ENCODE peak calls at places on chromosomes 2 and 18, in eight cellular contexts. Y, D, B, L, S, H, M and I are unnamed samples.

GRCh38 chr2:107772380-107772779 is 54.3 kb upstream of the RGPD4 start:
- DNase-seq in B (no peak), M (no peak), H (no peak), L (no peak), Y (no peak), S (no peak), D (no peak), I (no peak)

GRCh38 chr18:30132959-30133358 is 909.6 kb downstream of the DSC3 start:
- DNase-seq in H (no peak), L (no peak), Y (no peak), M (no peak), S (no peak), D (no peak), B (no peak), I (no peak)

GRCh38 chr2:131724019-131724418 is 196.3 kb downstream of the CCDC74A start:
- DNase-seq in L (peak), Y (no peak), M (no peak), S (no peak), B (no peak), D (no peak), H (peak), I (peak)

GRCh38 chr18:47247036-47247832 is 4.2 kb downstream of the SKOR2 start:
- DNase-seq in Y (no peak), H (peak), S (no peak), L (no peak), M (no peak), D (no peak), B (peak), I (no peak)

GRCh38 chr2:84919885-84920580 is 14.6 kb downstream of the TMSB10 start:
- DNase-seq in H (no peak), M (peak), Y (peak), L (peak), B (peak), S (peak), D (peak), I (peak)

GRCh38 chr18:6956999-6957398 is 160.6 kb downstream of the LAMA1 start:
- DNase-seq in H (no peak), Y (no peak), B (no peak), D (no peak), L (no peak), S (no peak), M (no peak), I (no peak)

GRCh38 chr2:212414699-212415309 is 123.8 kb downstream of the ERBB4 start:
- DNase-seq in L (peak), M (no peak), S (peak), B (peak), H (no peak), Y (no peak), D (no peak), I (no peak)

GRCh38 chr18:28723506-28723905 is 546.6 kb upstream of the CDH2 start:
- DNase-seq in M (no peak), S (no peak), D (no peak), B (no peak), Y (no peak), H (no peak), L (no peak), I (no peak)

GRCh38 chr18:26457611-26458350 is 90.6 kb downstream of the KCTD1 start:
- DNase-seq in B (no peak), H (peak), L (no peak), S (no peak), D (no peak), Y (no peak), M (no peak), I (no peak)

GRCh38 chr2:46058140-46058539 is 239.1 kb upstream of the EPAS1 start:
- DNase-seq in M (no peak), D (no peak), B (no peak), L (no peak), S (no peak), H (no peak), Y (peak), I (no peak)

GRCh38 chr2:43387092-43388062 is 161.0 kb upstream of the ZFP36L2 start:
- DNase-seq in L (peak), B (no peak), H (no peak), D (peak), S (peak), M (no peak), Y (peak), I (peak)

GRCh38 chr18:51278045-51278649 is 80.7 kb upstream of the MEX3C start:
- DNase-seq in H (peak), L (peak), S (peak), B (peak), Y (no peak), M (peak), D (no peak), I (peak)

GRCh38 chr2:11975373-11975772 is 228.9 kb downstream of the LPIN1 start:
- DNase-seq in M (no peak), Y (no peak), B (no peak), H (no peak), L (no peak), D (no peak), S (no peak), I (no peak)

GRCh38 chr2:61910603-61911002 is 5.1 kb downstream of the COMMD1 start:
- DNase-seq in S (peak), M (no peak), B (no peak), L (no peak), Y (no peak), D (peak), H (peak), I (peak)

GRCh38 chr2:113977660-113978523 is 88.0 kb downstream of the ACTR3 start:
- DNase-seq in H (peak), S (peak), B (peak), M (peak), L (peak), D (peak), Y (peak), I (peak)

GRCh38 chr2:68253211-68254068 is 1.1 kb upstream of the PPP3R1 start:
- DNase-seq in D (peak), B (peak), S (peak), L (peak), M (no peak), H (no peak), Y (peak), I (no peak)

GRCh38 chr2:237201461-237202287 is 116.0 kb downstream of the COPS8 start:
- DNase-seq in H (no peak), M (peak), L (peak), Y (no peak), S (peak), D (peak), B (peak), I (peak)

GRCh38 chr2:46179037-46179621 is 118.1 kb upstream of the EPAS1 start:
- DNase-seq in B (peak), S (peak), H (no peak), Y (peak), L (peak), M (peak), D (peak), I (peak)

GRCh38 chr2:187435078-187435477 is 13.0 kb downstream of the CALCRL start:
- DNase-seq in B (no peak), H (no peak), L (no peak), M (no peak), S (no peak), D (no peak), Y (peak), I (no peak)

GRCh38 chr2:229342376-229342775 is 71.3 kb upstream of the PID1 start:
- DNase-seq in B (peak), S (peak), M (peak), Y (no peak), L (peak), H (peak), D (peak), I (peak)

GRCh38 chr18:13269599-13270011 is 51.0 kb downstream of the LDLRAD4 start:
- DNase-seq in M (peak), L (no peak), S (no peak), Y (no peak), B (peak), D (no peak), H (no peak), I (no peak)

GRCh38 chr2:43049836-43050796 is 176.3 kb downstream of the ZFP36L2 start:
- DNase-seq in L (no peak), H (no peak), D (no peak), Y (no peak), B (no peak), M (no peak), S (no peak), I (no peak)

GRCh38 chr2:120476141-120476540 is 130.2 kb downstream of the INHBB start:
- DNase-seq in M (peak), B (no peak), Y (no peak), S (peak), H (no peak), L (peak), D (no peak), I (no peak)

GRCh38 chr2:35989040-35989439 is 366.5 kb upstream of the CRIM1 start:
- DNase-seq in H (no peak), Y (no peak), D (no peak), S (no peak), M (no peak), B (no peak), L (no peak), I (no peak)

GRCh38 chr2:168798888-168799410 is 3.5 kb upstream of the NOSTRIN start:
- DNase-seq in L (no peak), M (no peak), B (peak), D (no peak), Y (peak), S (no peak), H (peak), I (no peak)

GRCh38 chr2:58992062-58992736 is 751.1 kb upstream of the FANCL start:
- DNase-seq in H (no peak), S (peak), D (peak), M (no peak), B (no peak), L (no peak), Y (no peak), I (peak)

GRCh38 chr2:48508461-48509124 is 21.4 kb upstream of the STON1 start:
- DNase-seq in D (peak), Y (peak), H (peak), B (peak), M (peak), S (peak), L (peak), I (peak)

GRCh38 chr18:12032786-12033642 is 51.7 kb downstream of the IMPA2 start:
- DNase-seq in B (no peak), S (peak), Y (no peak), L (peak), M (no peak), H (no peak), D (peak), I (peak)

GRCh38 chr2:240454031-240454901 is 18.8 kb downstream of the GPC1 start:
- DNase-seq in B (no peak), S (no peak), M (no peak), D (no peak), Y (no peak), H (no peak), L (no peak), I (no peak)

GRCh38 chr2:200943527-200944120 is 19.8 kb downstream of the ORC2 start:
- DNase-seq in B (no peak), Y (no peak), H (no peak), S (no peak), M (no peak), D (no peak), L (no peak), I (no peak)

GRCh38 chr2:76711490-76711889 is 810.7 kb downstream of the LRRTM4 start:
- DNase-seq in M (no peak), Y (no peak), L (no peak), B (no peak), H (peak), S (no peak), D (no peak), I (no peak)

GRCh38 chr2:33457588-33458247 is 18.7 kb upstream of the RASGRP3 start:
- DNase-seq in L (peak), D (no peak), H (no peak), Y (no peak), B (peak), M (no peak), S (no peak), I (peak)

DNA sequence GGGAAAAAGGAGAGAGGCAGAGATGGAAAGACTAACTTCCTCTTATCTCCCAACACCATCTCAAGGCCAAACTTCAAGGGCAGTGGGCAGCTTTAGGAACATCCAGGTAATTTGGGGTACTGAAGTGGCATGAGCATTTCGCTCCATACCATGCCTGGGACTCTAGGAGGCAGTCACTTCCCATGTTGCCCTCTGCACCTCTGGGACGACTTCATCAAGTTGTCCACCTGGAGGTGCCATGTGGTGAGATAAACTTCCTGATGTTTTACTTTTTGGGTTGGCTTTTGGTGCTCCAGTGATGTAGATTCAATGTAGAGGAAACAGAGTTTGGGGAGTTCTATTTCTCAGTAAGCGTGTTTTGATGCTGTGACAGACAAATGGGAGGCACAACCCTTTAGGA is 56.3 kb upstream of the UPP2 start:
- DNase-seq in B (peak), Y (no peak), M (no peak), H (peak), D (no peak), L (no peak), S (no peak), I (no peak)
- TF ChIP-seq CTCF in B (peak), Y (no peak), M (no peak), H (peak), D (no peak), L (no peak), S (no peak), I (no peak)

DNA sequence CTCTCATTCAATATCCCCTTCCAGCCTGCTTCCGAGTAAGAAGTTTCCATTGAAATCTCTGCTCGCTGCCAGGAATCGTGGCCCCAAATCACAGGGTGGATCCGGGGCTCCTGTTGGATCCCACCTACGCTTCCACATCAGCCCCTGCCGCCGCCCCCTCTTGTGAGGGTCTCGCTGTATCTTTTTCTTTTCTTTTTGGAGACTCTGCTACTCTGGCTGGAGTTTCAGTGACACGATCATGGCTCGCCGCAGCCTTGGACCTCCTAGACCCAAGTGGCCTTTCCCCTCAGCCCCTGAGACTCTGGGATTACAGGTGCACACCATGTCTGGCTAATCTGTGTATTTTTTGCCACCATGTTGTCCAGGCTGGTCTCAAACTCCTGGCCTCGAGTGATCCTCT is 246.8 kb upstream of the PXDN start:
- DNase-seq in B (no peak), D (no peak), L (no peak), S (no peak), Y (no peak), H (no peak), M (no peak), I (no peak)
- H3K4me3 ChIP-seq in B (no peak), D (no peak), L (no peak), S (no peak), Y (no peak), H (no peak), M (no peak), I (no peak)

GRCh38 chr18:80124131-80124530 is 15.1 kb downstream of the ADNP2 start:
- DNase-seq in L (no peak), D (no peak), S (no peak), M (no peak), H (no peak), B (no peak), Y (no peak), I (no peak)

GRCh38 chr18:80127635-80128034 is 18.6 kb downstream of the ADNP2 start:
- DNase-seq in Y (no peak), D (no peak), H (no peak), L (no peak), B (no peak), M (no peak), S (no peak), I (no peak)

GRCh38 chr18:80129672-80130367 is 20.8 kb downstream of the ADNP2 start:
- DNase-seq in Y (no peak), L (no peak), D (no peak), B (no peak), M (no peak), S (no peak), H (no peak), I (no peak)

GRCh38 chr18:80130555-80130954 is 21.5 kb downstream of the ADNP2 start:
- DNase-seq in D (no peak), B (no peak), L (no peak), M (no peak), Y (no peak), S (no peak), H (no peak), I (no peak)

GRCh38 chr18:80126797-80127196 is 17.7 kb downstream of the ADNP2 start:
- DNase-seq in L (no peak), D (no peak), S (no peak), B (no peak), Y (no peak), H (no peak), M (no peak), I (no peak)
- TF ChIP-seq CTCF in L (no peak), D (no peak), S (no peak), B (no peak), Y (no peak), H (no peak), M (no peak), I (no peak)

GRCh38 chr2:171289336-171289735 is 128.6 kb upstream of the TLK1 start:
- DNase-seq in H (no peak), S (no peak), B (no peak), M (no peak), D (peak), Y (no peak), L (no peak), I (no peak)

GRCh38 chr2:171289938-171290480 is 129.3 kb upstream of the TLK1 start:
- DNase-seq in L (peak), D (no peak), B (no peak), S (no peak), M (no peak), Y (no peak), H (no peak), I (no peak)

GRCh38 chr2:171287036-171287435 is 126.3 kb upstream of the TLK1 start:
- DNase-seq in S (no peak), D (peak), H (no peak), M (no peak), B (no peak), Y (no peak), L (peak), I (no peak)

GRCh38 chr2:171287606-171288005 is 126.9 kb upstream of the TLK1 start:
- DNase-seq in L (peak), M (no peak), S (no peak), B (no peak), D (peak), H (no peak), Y (no peak), I (peak)
- H3K4me3 ChIP-seq in L (no peak), M (no peak), S (no peak), B (no peak), D (no peak), H (no peak), Y (no peak), I (no peak)

GRCh38 chr18:71001597-71001996 is 712.8 kb downstream of the SOCS6 start:
- DNase-seq in D (no peak), H (no peak), Y (peak), L (no peak), S (peak), B (no peak), M (no peak), I (peak)

GRCh38 chr18:70998490-70998889 is 709.6 kb downstream of the SOCS6 start:
- DNase-seq in H (no peak), L (peak), D (no peak), B (no peak), S (peak), Y (peak), M (no peak), I (peak)
- TF ChIP-seq CTCF in H (no peak), L (peak), D (no peak), B (peak), S (peak), Y (peak), M (no peak), I (peak)